ENCODE peak calls at places on chromosomes 4 and X, in ten cellular contexts. M, D, W, N, Q, R, U, E, I and X are unnamed samples.

GRCh38 chr4:89653012-89653411 is 183.9 kb downstream of the SNCA start:
- DNase-seq in M (no peak), D (no peak), W (no peak), N (no peak), Q (no peak), R (no peak), U (no peak), E (no peak), I (no peak), X (no peak)

GRCh38 chrX:18886344-18887161 is 97.4 kb downstream of the PHKA2 start:
- DNase-seq in M (peak), D (peak), W (peak), N (peak), Q (peak), R (peak), U (peak), E (no peak), I (peak), X (peak)

GRCh38 chr4:67292649-67293048 is 252.7 kb downstream of the CENPC start:
- DNase-seq in M (no peak), D (no peak), W (no peak), N (no peak), Q (no peak), R (peak), U (no peak), E (no peak), I (no peak), X (no peak)

GRCh38 chrX:49198540-49199314 is 1.3 kb downstream of the SYP start:
- DNase-seq in M (no peak), D (no peak), W (no peak), N (no peak), Q (no peak), R (no peak), U (no peak), E (no peak), I (no peak), X (no peak)

GRCh38 chr4:153486281-153487151 is 20.4 kb downstream of the TMEM131L start:
- DNase-seq in M (no peak), D (no peak), W (no peak), N (peak), Q (peak), R (peak), U (peak), E (no peak), I (peak), X (peak)

GRCh38 chrX:45400380-45400779 is 199.7 kb upstream of the DIPK2B start:
- DNase-seq in M (no peak), D (no peak), W (no peak), N (no peak), Q (no peak), R (peak), U (peak), E (no peak), I (no peak), X (peak)

GRCh38 chrX:87727615-87728014 is 210.0 kb downstream of the KLHL4 start:
- DNase-seq in M (no peak), D (no peak), W (no peak), N (no peak), Q (no peak), R (no peak), U (no peak), E (no peak), I (no peak), X (no peak)

GRCh38 chr4:3040447-3041191 is 33.7 kb downstream of the HTT-AS start:
- DNase-seq in M (no peak), D (no peak), W (no peak), N (no peak), Q (no peak), R (no peak), U (no peak), E (no peak), I (peak), X (no peak)

GRCh38 chr4:88439161-88439760 is 17.7 kb upstream of the HERC5 start:
- DNase-seq in M (no peak), D (no peak), W (no peak), N (no peak), Q (no peak), R (no peak), U (no peak), E (no peak), I (no peak), X (peak)

GRCh38 chrX:53004038-53004437 is 44.6 kb upstream of the GPR173 start:
- DNase-seq in M (no peak), D (no peak), W (no peak), N (no peak), Q (no peak), R (no peak), U (no peak), E (no peak), I (no peak), X (no peak)

GRCh38 chr4:135732448-135732847 is 1530.9 kb upstream of the PABPC4L start:
- DNase-seq in M (no peak), D (no peak), W (no peak), N (no peak), Q (no peak), R (no peak), U (peak), E (no peak), I (no peak), X (no peak)

GRCh38 chr4:87150498-87151261 is 69.7 kb downstream of the KLHL8 start:
- DNase-seq in M (peak), D (no peak), W (peak), N (peak), Q (no peak), R (peak), U (peak), E (no peak), I (peak), X (peak)

GRCh38 chr4:726235-726787 is 20.7 kb downstream of the PCGF3 start:
- DNase-seq in M (no peak), D (no peak), W (no peak), N (no peak), Q (no peak), R (peak), U (peak), E (no peak), I (no peak), X (no peak)

GRCh38 chr4:187786190-187786589 is 209.4 kb upstream of the ZFP42 start:
- DNase-seq in M (no peak), D (no peak), W (no peak), N (no peak), Q (no peak), R (no peak), U (no peak), E (no peak), I (no peak), X (no peak)

GRCh38 chrX:72346306-72346949 is 40.7 kb upstream of the CITED1 start:
- DNase-seq in M (no peak), D (no peak), W (no peak), N (no peak), Q (no peak), R (no peak), U (no peak), E (no peak), I (no peak), X (peak)

GRCh38 chrX:149871940-149872339 is 9.0 kb upstream of the MAGEA8 start:
- DNase-seq in M (peak), D (no peak), W (peak), N (no peak), Q (no peak), R (peak), U (peak), E (no peak), I (peak), X (peak)

GRCh38 chrX:110341189-110342035 is 17.2 kb upstream of the RTL9 start:
- DNase-seq in M (no peak), D (no peak), W (no peak), N (no peak), Q (no peak), R (peak), U (peak), E (no peak), I (peak), X (no peak)

GRCh38 chrX:17788439-17788838 is 51.1 kb downstream of the SCML1 start:
- DNase-seq in M (peak), D (no peak), W (peak), N (peak), Q (peak), R (peak), U (peak), E (no peak), I (peak), X (peak)

GRCh38 chrX:55815546-55815945 is 98.0 kb downstream of the RRAGB start:
- DNase-seq in M (no peak), D (no peak), W (no peak), N (no peak), Q (no peak), R (no peak), U (no peak), E (no peak), I (no peak), X (no peak)

GRCh38 chr4:39435875-39436563 is 22.7 kb downstream of the RPL9 start:
- DNase-seq in M (no peak), D (no peak), W (no peak), N (no peak), Q (no peak), R (no peak), U (peak), E (no peak), I (no peak), X (no peak)

GRCh38 chrX:66009231-66009845 is 30.5 kb downstream of the VSIG4 start:
- DNase-seq in M (no peak), D (no peak), W (no peak), N (no peak), Q (no peak), R (no peak), U (no peak), E (no peak), I (no peak), X (no peak)

GRCh38 chr4:116829187-116829586 is 256.2 kb downstream of the TRAM1L1 start:
- DNase-seq in M (no peak), D (no peak), W (no peak), N (no peak), Q (no peak), R (no peak), U (no peak), E (no peak), I (no peak), X (no peak)

GRCh38 chr4:69056921-69057562 is 39.2 kb upstream of the UGT2B7 start:
- DNase-seq in M (no peak), D (no peak), W (no peak), N (no peak), Q (no peak), R (peak), U (peak), E (no peak), I (peak), X (no peak)

GRCh38 chr4:22238742-22239141 is 277.1 kb downstream of the ADGRA3 start:
- DNase-seq in M (no peak), D (no peak), W (peak), N (no peak), Q (no peak), R (no peak), U (no peak), E (no peak), I (no peak), X (peak)

GRCh38 chr4:174828845-174829701 is at the start of gene GLRA3:
- DNase-seq in M (no peak), D (no peak), W (peak), N (no peak), Q (peak), R (peak), U (peak), E (peak), I (peak), X (peak)

GRCh38 chrX:23773601-23774175 is 9.3 kb upstream of the SAT1 start:
- DNase-seq in M (peak), D (no peak), W (peak), N (peak), Q (no peak), R (no peak), U (no peak), E (no peak), I (peak), X (no peak)

GRCh38 chr4:167234388-167234881 is at the start of gene SPOCK3:
- DNase-seq in M (no peak), D (no peak), W (no peak), N (no peak), Q (peak), R (peak), U (peak), E (peak), I (peak), X (peak)

GRCh38 chr4:25863347-25863784 is 578 bp upstream of the SEL1L3 start:
- DNase-seq in M (peak), D (peak), W (peak), N (no peak), Q (peak), R (peak), U (no peak), E (no peak), I (no peak), X (peak)

GRCh38 chr4:117610706-117611308 is 423.5 kb upstream of the NDST3 start:
- DNase-seq in M (no peak), D (no peak), W (no peak), N (no peak), Q (no peak), R (no peak), U (no peak), E (no peak), I (no peak), X (no peak)

GRCh38 chr4:40840985-40841571 is 91.3 kb downstream of the NSUN7 start:
- DNase-seq in M (peak), D (peak), W (peak), N (peak), Q (peak), R (peak), U (peak), E (peak), I (peak), X (peak)

GRCh38 chr4:4456351-4456750 is 69.4 kb downstream of the NSG1 start:
- DNase-seq in M (no peak), D (no peak), W (no peak), N (no peak), Q (no peak), R (peak), U (peak), E (no peak), I (no peak), X (peak)

GRCh38 chr4:156100651-156101050 is 147.0 kb upstream of the CTSO start:
- DNase-seq in M (no peak), D (no peak), W (no peak), N (no peak), Q (no peak), R (peak), U (peak), E (no peak), I (no peak), X (no peak)